ENCODE peak calls at places on chromosome 11, in six cellular contexts. Y is Karpas-422, D is mammary epithelial cell, R is K562, X is GM23248, G is OCI-LY7. Z is an unnamed sample.

GRCh38 chr11:10285148-10285802 is 8.7 kb downstream of the SBF2 start:
- DNase-seq in Y (peak; percentile 20), D (no peak), R (no peak), X (no peak), G (no peak), Z (no peak)

GRCh38 chr11:9601041-9601875 is 27.8 kb downstream of the WEE1 start:
- DNase-seq in Y (peak; percentile 92), D (peak; percentile 42), R (no peak), X (peak; percentile 51), G (peak; percentile 95), Z (no peak)

GRCh38 chr11:3840289-3840869 is 380 bp downstream of the RHOG start:
- DNase-seq in Y (peak; percentile 72), D (no peak), R (peak; percentile 45), X (peak; percentile 38), G (peak; percentile 50), Z (peak; percentile 23)

GRCh38 chr11:117126223-117126965 is 17.7 kb upstream of the PAFAH1B2 start:
- DNase-seq in Y (no peak), D (no peak), R (no peak), X (no peak), G (no peak), Z (no peak)

GRCh38 chr11:87926250-87926970 is 248.8 kb downstream of the RAB38 start:
- DNase-seq in Y (no peak), D (peak; percentile 80), R (no peak), X (peak; percentile 94), G (no peak), Z (peak; percentile 74)

GRCh38 chr11:103949781-103950180 is 86.7 kb upstream of the DDI1 start:
- DNase-seq in Y (no peak), D (no peak), R (no peak), X (no peak), G (no peak), Z (no peak)

GRCh38 chr11:130020323-130020722 is 17.7 kb upstream of the PRDM10 start:
- DNase-seq in Y (no peak), D (no peak), R (no peak), X (no peak), G (no peak), Z (no peak)

GRCh38 chr11:37861671-37862070 is 1263.6 kb upstream of the RAG2 start:
- DNase-seq in Y (no peak), D (no peak), R (no peak), X (no peak), G (no peak), Z (no peak)

GRCh38 chr11:64121637-64122410 is 44.1 kb downstream of the MACROD1 start:
- DNase-seq in Y (no peak), D (peak; percentile 77), R (no peak), X (peak; percentile 61), G (no peak), Z (no peak)

GRCh38 chr11:78094250-78094649 is 14.6 kb upstream of the NDUFC2 start:
- DNase-seq in Y (no peak), D (no peak), R (no peak), X (no peak), G (no peak), Z (no peak)

GRCh38 chr11:76152741-76153608 is 53.3 kb downstream of the WNT11 start:
- DNase-seq in Y (peak; percentile 84), D (no peak), R (no peak), X (no peak), G (peak; percentile 82), Z (no peak)

GRCh38 chr11:27380796-27381195 is 17.8 kb upstream of the CCDC34 start:
- DNase-seq in Y (no peak), D (no peak), R (no peak), X (no peak), G (no peak), Z (no peak)

GRCh38 chr11:70413151-70413550 is 14.8 kb downstream of the CTTN start:
- DNase-seq in Y (no peak), D (no peak), R (no peak), X (no peak), G (no peak), Z (no peak)

GRCh38 chr11:128575174-128575955 is 12.0 kb downstream of the ETS1 start:
- DNase-seq in Y (no peak), D (no peak), R (no peak), X (no peak), G (no peak), Z (no peak)

GRCh38 chr11:128302425-128303186 is 284.8 kb downstream of the ETS1 start:
- DNase-seq in Y (no peak), D (peak; percentile 51), R (no peak), X (no peak), G (peak; percentile 47), Z (no peak)

GRCh38 chr11:114348200-114349191 is 51.8 kb downstream of the C11orf71 start:
- DNase-seq in Y (peak; percentile 63), D (peak; percentile 65), R (peak; percentile 23), X (peak; percentile 74), G (peak; percentile 49), Z (peak; percentile 80)

GRCh38 chr11:95108159-95108611 is 18.5 kb downstream of the ENDOD1 start:
- DNase-seq in Y (no peak), D (peak; percentile 83), R (no peak), X (peak; percentile 67), G (no peak), Z (peak; percentile 41)

DNA sequence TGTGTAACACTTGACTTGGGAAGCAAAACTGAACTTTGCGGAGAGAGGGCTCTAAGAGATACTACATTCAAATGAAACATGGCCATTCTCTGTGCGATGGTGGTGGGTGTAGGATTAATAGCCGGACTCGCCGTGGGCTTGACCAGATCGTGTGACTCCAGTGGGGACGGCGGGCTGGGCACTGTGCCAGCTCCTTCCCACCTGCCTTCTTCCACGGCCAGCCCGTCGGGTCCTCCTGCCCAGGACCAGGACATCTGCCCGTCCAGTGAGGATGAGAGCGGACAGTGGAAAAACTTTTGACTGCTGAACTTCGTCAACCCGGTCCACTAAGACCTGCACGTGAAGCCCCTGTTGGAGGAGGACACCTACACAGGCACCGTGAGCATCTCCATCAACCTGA is 137.4 kb downstream of the OR4C45 start:
- DNase-seq in Y (no peak), D (no peak), R (no peak), X (no peak), G (no peak), Z (no peak)
- H3K4me2 ChIP-seq in Y (no peak overlapping the region), D (no peak overlapping the region), R (no peak overlapping the region), X (no peak overlapping the region), G (no peak overlapping the region), Z (no peak overlapping the region)

GRCh38 chr11:8593935-8594909 is at the start of gene STK33:
- DNase-seq in Y (peak; percentile 90), D (no peak), R (peak; percentile 19), X (peak; percentile 28), G (no peak), Z (peak; percentile 76)

GRCh38 chr11:8597182-8597581 is 3.2 kb upstream of the STK33 start:
- DNase-seq in Y (no peak), D (peak; percentile 73), R (no peak), X (peak; percentile 93), G (no peak), Z (no peak)

GRCh38 chr11:8596504-8597046 is 2.5 kb upstream of the STK33 start:
- DNase-seq in Y (no peak), D (no peak), R (no peak), X (no peak), G (no peak), Z (no peak)

GRCh38 chr11:8587915-8588314 is 6.1 kb downstream of the STK33 start:
- DNase-seq in Y (no peak), D (no peak), R (no peak), X (no peak), G (no peak), Z (no peak)

DNA sequence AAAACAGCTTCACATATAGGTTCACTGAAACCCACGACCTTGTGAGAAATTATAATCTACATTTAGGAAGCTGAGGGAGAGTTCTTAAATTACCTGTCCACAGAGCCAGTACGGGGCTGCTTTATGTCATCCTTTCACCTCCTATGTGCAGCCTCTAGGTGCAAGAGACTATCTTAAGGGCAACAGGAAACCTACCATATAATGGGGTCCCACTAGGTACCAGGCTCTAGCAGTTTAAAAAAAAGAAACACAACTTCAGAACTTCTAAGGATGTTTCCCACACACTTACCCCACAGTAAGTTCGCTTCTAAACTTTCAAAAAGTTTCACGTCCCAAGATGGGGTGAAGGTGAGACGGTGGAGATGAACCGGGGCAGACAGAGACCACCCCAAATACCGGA is 573 bp downstream of the STK33 start:
- DNase-seq in Y (peak; percentile 51), D (no peak), R (no peak), X (no peak), G (no peak), Z (no peak)
- H3K9me3 ChIP-seq in Y (no peaks in the 10 kb centered on the region), D (no peaks in the 10 kb centered on the region), R (no peaks in the 10 kb centered on the region), X (no peaks in the 10 kb centered on the region), G (no peaks in the 10 kb centered on the region), Z (no peaks in the 10 kb centered on the region)

GRCh38 chr11:131616456-131616855 is 246.0 kb downstream of the NTM start:
- DNase-seq in Y (no peak), D (no peak), R (no peak), X (no peak), G (no peak), Z (no peak)

GRCh38 chr11:131618203-131618602 is 247.8 kb downstream of the NTM start:
- DNase-seq in Y (no peak), D (no peak), R (no peak), X (peak; percentile 81), G (no peak), Z (no peak)

GRCh38 chr11:131615611-131616010 is 245.2 kb downstream of the NTM start:
- DNase-seq in Y (no peak), D (no peak), R (no peak), X (peak; percentile 46), G (no peak), Z (no peak)

GRCh38 chr11:131612576-131612975 is 242.2 kb downstream of the NTM start:
- DNase-seq in Y (no peak), D (no peak), R (no peak), X (no peak), G (no peak), Z (no peak)

GRCh38 chr11:131614514-131615085 is 244.2 kb downstream of the NTM start:
- DNase-seq in Y (no peak), D (no peak), R (no peak), X (no peak), G (no peak), Z (no peak)
- H4K20me1 ChIP-seq in Y (no peaks in the 10 kb centered on the region), D (no peaks in the 10 kb centered on the region), R (no peaks in the 10 kb centered on the region), X (no peaks in the 10 kb centered on the region), G (no peaks in the 10 kb centered on the region), Z (no peaks in the 10 kb centered on the region)

GRCh38 chr11:122108192-122108799 is 7.7 kb downstream of the BLID start:
- DNase-seq in Y (peak; percentile 79), D (no peak), R (peak; percentile 36), X (no peak), G (peak; percentile 46), Z (peak; percentile 42)

GRCh38 chr11:122108828-122109227 is 7.2 kb downstream of the BLID start:
- DNase-seq in Y (no peak), D (no peak), R (no peak), X (no peak), G (no peak), Z (no peak)

GRCh38 chr11:122105009-122105828 is 10.8 kb downstream of the BLID start:
- DNase-seq in Y (no peak), D (no peak), R (no peak), X (peak; percentile 65), G (no peak), Z (no peak)

GRCh38 chr11:122107045-122107444 is 9.0 kb downstream of the BLID start:
- DNase-seq in Y (no peak), D (no peak), R (no peak), X (no peak), G (no peak), Z (no peak)

DNA sequence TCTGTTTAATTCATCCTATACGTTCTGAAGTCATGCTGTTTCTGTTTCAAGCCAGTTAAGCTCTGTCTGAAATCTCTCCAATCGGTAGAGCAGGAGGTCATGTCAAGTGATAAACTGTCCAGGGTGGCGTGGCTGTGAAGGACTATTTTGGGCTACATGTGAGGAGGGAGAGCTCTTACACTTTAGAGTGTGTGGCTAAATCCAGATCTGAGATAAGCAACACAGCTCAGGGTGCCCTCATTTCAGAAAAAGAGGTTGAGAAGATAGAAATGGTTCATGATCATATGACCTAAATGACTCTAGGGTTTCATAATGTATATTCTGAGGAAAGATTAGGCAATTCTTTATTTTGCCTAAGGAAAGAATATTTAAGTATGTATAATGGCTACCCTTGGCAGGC is 8.4 kb downstream of the BLID start:
- DNase-seq in Y (no peak), D (no peak), R (no peak), X (no peak), G (no peak), Z (no peak)
- H3K4me2 ChIP-seq in Y (no peak overlapping the region), D (no peak overlapping the region), R (no peak overlapping the region), X (peak overlapping the region; percentile 20), G (no peak overlapping the region), Z (no peak overlapping the region)